ENCODE peak calls at places on chromosomes 2 and 18, in six cellular contexts. U, P, E, D, Q and A are unnamed samples.

GRCh38 chr2:236755278-236755840 is 185.7 kb downstream of the ACKR3 start:
- DNase-seq in U (no peak), P (no peak), E (no peak), D (no peak), Q (no peak), A (no peak)

GRCh38 chr2:38540580-38541290 is 62.0 kb downstream of the HNRNPLL start:
- DNase-seq in U (no peak), P (no peak), E (no peak), D (no peak), Q (no peak), A (no peak)

GRCh38 chr2:47818777-47819176 is 35.8 kb downstream of the MSH6 start:
- DNase-seq in U (no peak), P (no peak), E (no peak), D (no peak), Q (no peak), A (no peak)

GRCh38 chr2:152432206-152432653 is 97.3 kb downstream of the FMNL2 start:
- DNase-seq in U (no peak), P (peak; percentile 94), E (peak; percentile 58), D (no peak), Q (no peak), A (no peak)

GRCh38 chr2:201879986-201880385 is 73.6 kb downstream of the CDK15 start:
- DNase-seq in U (no peak), P (no peak), E (peak; percentile 15), D (no peak), Q (no peak), A (no peak)

GRCh38 chr2:101327863-101328394 is 19.4 kb upstream of the RNF149 start:
- DNase-seq in U (no peak), P (no peak), E (no peak), D (no peak), Q (peak; percentile 62), A (no peak)

GRCh38 chr18:10054366-10054765 is 140.6 kb downstream of the VAPA start:
- DNase-seq in U (no peak), P (no peak), E (no peak), D (no peak), Q (no peak), A (no peak)

GRCh38 chr2:95278051-95278471 is 3.8 kb downstream of the PROM2 start:
- DNase-seq in U (no peak), P (peak; percentile 34), E (peak; percentile 87), D (no peak), Q (no peak), A (peak; percentile 76)

GRCh38 chr2:88190808-88191721 is 20.9 kb downstream of the THNSL2 start:
- DNase-seq in U (peak; percentile 76), P (peak; percentile 66), E (peak; percentile 13), D (peak; percentile 77), Q (peak; percentile 50), A (no peak)

GRCh38 chr2:26237868-26238267 is 6.6 kb downstream of the HADHA start:
- DNase-seq in U (no peak), P (no peak), E (no peak), D (no peak), Q (no peak), A (no peak)

GRCh38 chr2:95323347-95324155 is 26.4 kb downstream of the KCNIP3 start:
- DNase-seq in U (no peak), P (peak; percentile 40), E (peak; percentile 18), D (peak; percentile 52), Q (peak; percentile 41), A (peak; percentile 63)

GRCh38 chr2:66122491-66122890 is 312.4 kb upstream of the MEIS1 start:
- DNase-seq in U (no peak), P (no peak), E (no peak), D (no peak), Q (no peak), A (no peak)

GRCh38 chr2:241148239-241148638 is 1.0 kb downstream of the PASK start:
- DNase-seq in U (no peak), P (no peak), E (no peak), D (no peak), Q (no peak), A (peak; percentile 22)

GRCh38 chr2:9790702-9791225 is 52.5 kb upstream of the TAF1B start:
- DNase-seq in U (no peak), P (no peak), E (no peak), D (no peak), Q (no peak), A (no peak)

GRCh38 chr2:190126758-190127157 is 64.2 kb upstream of the MSTN start:
- DNase-seq in U (no peak), P (peak; percentile 58), E (no peak), D (no peak), Q (no peak), A (no peak)

GRCh38 chr2:89767581-89768435 is 1076.3 kb downstream of the RPIA start:
- DNase-seq in U (no peak), P (no peak), E (no peak), D (no peak), Q (no peak), A (peak; percentile 74)

GRCh38 chr18:45590060-45590537 is 25.2 kb upstream of the SLC14A2 start:
- DNase-seq in U (no peak), P (peak; percentile 28), E (no peak), D (no peak), Q (no peak), A (no peak)

GRCh38 chr2:10441966-10442365 is 6.2 kb downstream of the ODC1 start:
- DNase-seq in U (no peak), P (no peak), E (no peak), D (no peak), Q (no peak), A (no peak)

GRCh38 chr2:238754259-238754658 is 93.6 kb upstream of the TWIST2 start:
- DNase-seq in U (no peak), P (no peak), E (no peak), D (no peak), Q (no peak), A (no peak)

GRCh38 chr2:115887209-115887776 is 1444.9 kb downstream of the DPP10 start:
- DNase-seq in U (no peak), P (no peak), E (no peak), D (no peak), Q (no peak), A (no peak)

GRCh38 chr2:241900251-241901017 is 30.9 kb downstream of the RTP5 start:
- DNase-seq in U (no peak), P (no peak), E (no peak), D (no peak), Q (no peak), A (peak; percentile 70)

GRCh38 chr18:3906072-3906471 is 456.1 kb downstream of the TGIF1 start:
- DNase-seq in U (no peak), P (no peak), E (peak; percentile 36), D (no peak), Q (no peak), A (no peak)

GRCh38 chr2:135819211-135819610 is 17.8 kb downstream of the LCT start:
- DNase-seq in U (no peak), P (no peak), E (peak; percentile 59), D (peak; percentile 32), Q (peak; percentile 86), A (no peak)

GRCh38 chr18:76783786-76784484 is 38.4 kb upstream of the ZNF236 start:
- DNase-seq in U (no peak), P (no peak), E (no peak), D (no peak), Q (no peak), A (no peak)

GRCh38 chr2:81876628-81877027 is 1572.1 kb upstream of the LRRTM1 start:
- DNase-seq in U (no peak), P (no peak), E (no peak), D (no peak), Q (no peak), A (no peak)

GRCh38 chr2:189799531-189799930 is 15.3 kb downstream of the PMS1 start:
- DNase-seq in U (no peak), P (peak; percentile 68), E (peak; percentile 84), D (no peak), Q (no peak), A (no peak)

GRCh38 chr18:59085797-59086196 is 53.9 kb upstream of the SEC11C start:
- DNase-seq in U (no peak), P (peak; percentile 6), E (peak; percentile 79), D (no peak), Q (no peak), A (no peak)

DNA sequence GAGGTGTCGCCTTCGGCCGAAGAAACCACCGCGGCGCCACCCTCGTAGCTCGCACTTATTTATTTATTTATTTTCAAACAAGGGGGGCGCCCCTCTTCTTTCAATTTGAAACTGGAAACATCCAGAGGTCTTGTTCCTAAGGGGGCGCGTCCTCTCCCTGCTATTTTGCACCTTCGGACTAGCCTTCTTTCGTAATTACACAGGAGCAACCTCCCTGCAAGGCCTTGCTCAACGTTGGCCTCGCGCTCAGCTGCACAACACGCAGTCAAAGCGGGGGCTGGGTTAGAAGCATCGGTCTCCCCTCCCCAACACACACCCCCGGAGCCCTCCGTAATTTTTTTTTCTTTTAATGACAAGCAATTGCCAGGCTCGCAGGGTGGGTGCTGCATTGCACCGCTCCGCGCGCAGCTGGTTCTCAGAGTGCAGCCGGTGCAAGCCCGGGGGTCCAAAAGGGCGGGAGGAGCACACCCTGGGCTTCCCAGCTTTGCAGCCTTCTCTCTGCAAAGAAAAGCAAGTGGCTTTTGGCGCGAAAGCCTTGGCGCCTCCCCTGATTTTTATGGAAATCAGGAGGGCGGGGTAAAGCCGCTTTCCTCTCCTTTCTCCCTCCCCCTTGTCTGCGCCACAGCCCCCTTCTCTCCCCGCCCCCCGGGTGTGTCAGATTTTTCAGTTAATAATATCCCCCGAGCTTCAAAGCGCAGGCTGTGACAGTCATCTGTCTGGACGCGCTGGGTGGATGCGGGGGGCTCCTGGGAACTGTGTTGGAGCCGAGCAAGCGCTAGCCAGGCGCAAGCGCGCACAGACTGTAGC is at the start of gene MYCN:
- DNase-seq in U (peak; percentile 92), P (no peak), E (no peak), D (peak; percentile 95), Q (no peak), A (no peak)
- H3K9ac ChIP-seq in U (peak within 1 kb of the TSS; percentile 89), P (no peak within 1 kb of the TSS), E (no peak within 1 kb of the TSS), D (peak within 1 kb of the TSS; percentile 28), Q (no peak within 1 kb of the TSS), A (no peak within 1 kb of the TSS)

GRCh38 chr2:178279636-178280035 is 85.3 kb downstream of the OSBPL6 start:
- DNase-seq in U (no peak), P (no peak), E (no peak), D (no peak), Q (no peak), A (no peak)
- H3K9ac ChIP-seq in U (no peak overlapping the region), P (no peak overlapping the region), E (no peak overlapping the region), D (no peak overlapping the region), Q (no peak overlapping the region), A (no peak overlapping the region)

GRCh38 chr2:21260316-21260715 is 136.5 kb downstream of the TDRD15 start:
- DNase-seq in U (no peak), P (no peak), E (no peak), D (no peak), Q (no peak), A (no peak)

GRCh38 chr2:21254170-21254965 is 130.6 kb downstream of the TDRD15 start:
- DNase-seq in U (no peak), P (no peak), E (no peak), D (no peak), Q (no peak), A (no peak)

GRCh38 chr2:21258082-21258481 is 134.3 kb downstream of the TDRD15 start:
- DNase-seq in U (no peak), P (no peak), E (no peak), D (peak; percentile 35), Q (no peak), A (no peak)

GRCh38 chr2:21253311-21254027 is 129.7 kb downstream of the TDRD15 start:
- DNase-seq in U (no peak), P (no peak), E (no peak), D (no peak), Q (no peak), A (no peak)

GRCh38 chr2:21256006-21256405 is 132.2 kb downstream of the TDRD15 start:
- DNase-seq in U (no peak), P (no peak), E (no peak), D (peak; percentile 60), Q (no peak), A (no peak)
- H3K9ac ChIP-seq in U (no peak overlapping the region), P (no peak overlapping the region), E (no peak overlapping the region), D (no peak overlapping the region), Q (no peak overlapping the region), A (no peak overlapping the region)

GRCh38 chr2:75710577-75711253 is at the start of gene GCFC2:
- DNase-seq in U (peak; percentile 64), P (peak; percentile 94), E (peak; percentile 87), D (peak; percentile 89), Q (peak; percentile 90), A (peak; percentile 94)
- H3K9ac ChIP-seq in U (peak within 1 kb of the TSS; percentile 70), P (peak within 1 kb of the TSS; percentile 93), E (peak within 1 kb of the TSS; percentile 83), D (peak within 1 kb of the TSS; percentile 29), Q (peak within 1 kb of the TSS; percentile 95), A (peak within 1 kb of the TSS; percentile 71)